ENCODE peak calls at places on chromosomes 7 and 10, in seven cellular contexts. T is H9, Y is uterus, U is left ventricle myocardium inferior, R is B cell, I is Calu3, M is neural crest cell. C is an unnamed sample.

GRCh38 chr10:124710266-124710881 is 33.8 kb downstream of the FAM53B start:
- DNase-seq in M (no peak), T (no peak), R (no peak), I (no peak), U (no peak), Y (no peak), C (no peak)

GRCh38 chr7:12529971-12530710 is 40.4 kb upstream of the SCIN start:
- DNase-seq in T (no peak), I (no peak), R (no peak), Y (no peak), U (no peak), M (no peak), C (no peak)

GRCh38 chr7:27547401-27547800 is 115.3 kb downstream of the HIBADH start:
- DNase-seq in M (no peak), I (no peak), T (no peak), U (no peak), Y (no peak), R (no peak), C (no peak)

GRCh38 chr10:3813267-3813666 is 28.3 kb upstream of the KLF6 start:
- DNase-seq in T (no peak), R (no peak), U (no peak), M (no peak), Y (no peak), I (no peak), C (no peak)

GRCh38 chr10:3911241-3911640 is 126.2 kb upstream of the KLF6 start:
- DNase-seq in I (no peak), U (no peak), Y (no peak), T (no peak), R (no peak), M (no peak), C (no peak)

GRCh38 chr7:81924494-81924893 is 154.6 kb upstream of the HGF start:
- DNase-seq in M (no peak), Y (no peak), T (no peak), R (no peak), U (no peak), I (no peak), C (no peak)

GRCh38 chr10:92822060-92822634 is 26.2 kb upstream of the EXOC6 start:
- DNase-seq in M (no peak), I (peak; percentile 32), Y (no peak), R (no peak), T (no peak), U (no peak), C (no peak)

GRCh38 chr7:139828880-139829653 is at the start of gene TBXAS1:
- DNase-seq in T (no peak), Y (no peak), U (no peak), R (no peak), I (peak; percentile 64), M (no peak), C (no peak)

GRCh38 chr10:122911889-122912484 is 1.6 kb downstream of the FAM24A start:
- DNase-seq in M (peak; percentile 71), R (no peak), Y (no peak), T (peak; percentile 76), I (peak; percentile 46), U (no peak), C (no peak)

GRCh38 chr7:48094861-48095293 is 5.8 kb downstream of the UPP1 start:
- DNase-seq in I (no peak), U (no peak), Y (no peak), T (no peak), M (no peak), R (no peak), C (no peak)

GRCh38 chr7:27245798-27246691 is 3.4 kb downstream of the EVX1 start:
- DNase-seq in U (no peak), M (no peak), I (peak; percentile 69), T (peak; percentile 73), Y (no peak), R (no peak), C (no peak)

GRCh38 chr7:129262333-129262732 is 37.5 kb downstream of the AHCYL2 start:
- DNase-seq in I (no peak), R (no peak), T (no peak), Y (no peak), M (no peak), U (no peak), C (no peak)

GRCh38 chr10:97483526-97483925 is 14.7 kb downstream of the MMS19 start:
- DNase-seq in T (no peak), M (no peak), U (no peak), R (no peak), Y (no peak), I (no peak), C (no peak)

GRCh38 chr7:138755831-138756590 is 41.8 kb upstream of the TMEM213 start:
- DNase-seq in Y (no peak), I (peak; percentile 32), T (no peak), R (no peak), U (no peak), M (no peak), C (no peak)

GRCh38 chr10:103890194-103890658 is 27.8 kb downstream of the STN1 start:
- DNase-seq in M (no peak), U (peak; percentile 35), Y (no peak), I (peak; percentile 81), R (no peak), T (no peak), C (no peak)

GRCh38 chr7:126803060-126803665 is 449.6 kb downstream of the GRM8 start:
- DNase-seq in R (no peak), Y (no peak), U (no peak), I (peak; percentile 73), M (peak; percentile 50), T (peak; percentile 49), C (no peak)

GRCh38 chr7:135236727-135237126 is 3.1 kb downstream of the STRA8 start:
- DNase-seq in R (no peak), M (no peak), T (no peak), I (no peak), U (no peak), Y (no peak), C (no peak)

GRCh38 chr7:43364391-43364790 is 218.5 kb upstream of the STK17A start:
- DNase-seq in R (no peak), U (no peak), Y (no peak), I (no peak), T (no peak), M (no peak), C (no peak)

GRCh38 chr7:141754939-141755338 is 9.0 kb upstream of the TAS2R3 start:
- DNase-seq in R (no peak), T (peak; percentile 38), I (peak; percentile 33), Y (no peak), M (no peak), U (no peak), C (no peak)

DNA sequence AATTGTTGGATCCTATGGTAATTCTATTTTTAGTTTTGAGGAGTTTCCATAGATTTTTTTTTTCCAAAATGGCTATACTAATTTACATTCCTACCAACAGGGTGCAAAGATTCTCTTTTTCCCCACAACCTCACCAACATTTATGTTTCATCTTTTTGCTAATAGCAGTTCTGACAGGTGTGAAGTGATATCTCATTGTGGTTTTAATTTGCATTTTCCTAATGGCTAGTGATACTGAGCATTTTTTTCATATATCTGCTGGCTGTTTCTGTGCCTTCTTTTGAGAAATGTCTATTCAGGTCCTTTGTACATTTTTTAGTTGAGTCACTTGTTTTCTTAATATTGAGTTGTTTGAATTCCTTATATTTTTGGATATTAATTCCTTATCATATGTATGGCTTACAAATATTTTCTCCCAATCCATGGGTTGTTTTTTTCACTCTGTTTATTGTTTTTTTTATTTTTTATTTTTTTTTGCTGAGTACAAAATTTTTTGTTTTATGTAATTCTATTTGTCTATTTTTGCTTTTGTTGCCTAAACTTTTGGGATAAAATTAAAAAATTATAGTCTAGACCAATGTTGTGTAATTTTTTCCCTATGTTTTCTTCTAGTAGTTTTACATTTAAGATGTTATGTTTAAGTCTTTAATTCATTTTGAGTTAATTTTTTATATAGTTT is 205.9 kb upstream of the ADCY1 start:
- DNase-seq in U (no peak), I (no peak), M (no peak), Y (no peak), T (no peak), R (no peak), C (no peak)
- TF ChIP-seq CTCF in U (no peak), I (no peak), M (peak; percentile 13), Y (no peak), T (no peak), R (no peak), C (no peak)

GRCh38 chr10:129970404-129971364 is 6.6 kb upstream of the EBF3 start:
- DNase-seq in U (no peak), I (no peak), T (no peak), Y (no peak), R (no peak), M (no peak), C (no peak)

GRCh38 chr10:129972966-129973673 is 9.0 kb upstream of the EBF3 start:
- DNase-seq in I (no peak), M (no peak), U (no peak), T (no peak), R (no peak), Y (no peak), C (no peak)

GRCh38 chr10:129972145-129972965 is 8.3 kb upstream of the EBF3 start:
- DNase-seq in Y (no peak), U (no peak), R (no peak), I (no peak), T (no peak), M (no peak), C (no peak)

GRCh38 chr10:129969528-129970264 is 5.6 kb upstream of the EBF3 start:
- DNase-seq in Y (no peak), I (no peak), U (no peak), M (no peak), T (no peak), R (no peak), C (no peak)

GRCh38 chr10:129971381-129972144 is 7.5 kb upstream of the EBF3 start:
- DNase-seq in Y (no peak), R (no peak), I (peak; percentile 10), U (peak; percentile 60), T (peak; percentile 64), M (no peak), C (no peak)
- TF ChIP-seq CTCF in Y (peak; percentile 82), R (peak; percentile 22), I (no peak), U (peak; percentile 80), T (peak; percentile 60), M (peak; percentile 67), C (peak; percentile 51)

GRCh38 chr7:29976265-29976664 is 13.3 kb downstream of the SCRN1 start:
- DNase-seq in I (no peak), M (no peak), Y (no peak), T (no peak), U (no peak), R (no peak), C (no peak)

GRCh38 chr7:29980151-29980550 is 9.4 kb downstream of the SCRN1 start:
- DNase-seq in T (no peak), I (no peak), R (no peak), M (no peak), U (no peak), Y (no peak), C (no peak)

GRCh38 chr7:29976673-29977072 is 12.9 kb downstream of the SCRN1 start:
- DNase-seq in Y (no peak), I (no peak), M (peak; percentile 25), R (no peak), U (no peak), T (no peak), C (no peak)

GRCh38 chr7:29975564-29975963 is 14.0 kb downstream of the SCRN1 start:
- DNase-seq in U (no peak), M (no peak), Y (no peak), T (no peak), I (no peak), R (no peak), C (no peak)

GRCh38 chr7:29977926-29978652 is 11.5 kb downstream of the SCRN1 start:
- DNase-seq in I (no peak), M (no peak), T (peak; percentile 83), U (no peak), Y (no peak), R (no peak), C (no peak)
- TF ChIP-seq CTCF in I (no peak), M (peak; percentile 28), T (peak; percentile 70), U (no peak), Y (no peak), R (no peak), C (peak; percentile 26)

GRCh38 chr7:52911795-52912194 is 123.6 kb upstream of the POM121L12 start:
- DNase-seq in I (no peak), U (no peak), Y (no peak), T (no peak), R (no peak), M (no peak), C (no peak)
- TF ChIP-seq CTCF in I (no peak), U (no peak), Y (no peak), T (no peak), R (no peak), M (no peak), C (no peak)

C was measured in D721Med.